ENCODE peak calls at places on chromosomes 3 and 15, in nine cellular contexts. T is vagina, B is esophagus squamous epithelium, P is tibial nerve, Q is right lobe of liver, A is H54, N is breast epithelium, G is transverse colon, Y is stomach. S is an unnamed sample.

GRCh38 chr15:40988157-40988556 is 34.9 kb downstream of the CHAC1 start:
- DNase-seq in T (no peak), B (no peak), P (no peak), Q (no peak), A (no peak), N (no peak), G (no peak), Y (no peak), S (no peak)

GRCh38 chr3:25657293-25657692 is 7.4 kb downstream of the TOP2B start:
- DNase-seq in T (no peak), B (no peak), P (no peak), Q (no peak), A (no peak), N (no peak), G (no peak), Y (no peak), S (no peak)

GRCh38 chr15:80059786-80060489 is 462 bp downstream of the ZFAND6 start:
- DNase-seq in T (no peak), B (no peak), P (no peak), Q (no peak), A (peak), N (peak), G (peak), Y (peak), S (peak)

GRCh38 chr15:46652256-46652655 is 1017.4 kb downstream of the SQOR start:
- DNase-seq in T (no peak), B (no peak), P (no peak), Q (no peak), A (no peak), N (no peak), G (no peak), Y (no peak), S (no peak)

GRCh38 chr3:84601303-84601702 is 357.5 kb upstream of the CADM2 start:
- DNase-seq in T (no peak), B (no peak), P (no peak), Q (no peak), A (no peak), N (no peak), G (no peak), Y (no peak), S (no peak)

GRCh38 chr3:15360786-15361493 is 28.6 kb upstream of the SH3BP5 start:
- DNase-seq in T (no peak), B (no peak), P (no peak), Q (no peak), A (no peak), N (no peak), G (no peak), Y (no peak), S (no peak)

GRCh38 chr15:95226835-95227234 is 995.5 kb downstream of the MCTP2 start:
- DNase-seq in T (no peak), B (no peak), P (no peak), Q (no peak), A (no peak), N (no peak), G (no peak), Y (no peak), S (no peak)

GRCh38 chr3:179933079-179933478 is 103.7 kb downstream of the PEX5L start:
- DNase-seq in T (no peak), B (no peak), P (no peak), Q (no peak), A (no peak), N (no peak), G (no peak), Y (no peak), S (no peak)

GRCh38 chr15:70964058-70964457 is 71.4 kb downstream of the LRRC49 start:
- DNase-seq in T (no peak), B (no peak), P (no peak), Q (no peak), A (no peak), N (no peak), G (no peak), Y (no peak), S (no peak)

GRCh38 chr3:8324727-8325126 is 176.9 kb upstream of the LMCD1 start:
- DNase-seq in T (no peak), B (no peak), P (no peak), Q (no peak), A (peak), N (no peak), G (peak), Y (peak), S (peak)

GRCh38 chr3:149542375-149543312 is 68.1 kb downstream of the TM4SF4 start:
- DNase-seq in T (no peak), B (no peak), P (no peak), Q (no peak), A (no peak), N (no peak), G (no peak), Y (no peak), S (no peak)

GRCh38 chr3:123194552-123194951 is 7.2 kb upstream of the SEC22A start:
- DNase-seq in T (no peak), B (no peak), P (no peak), Q (no peak), A (no peak), N (no peak), G (peak), Y (peak), S (no peak)

GRCh38 chr15:70556376-70556775 is 207.0 kb downstream of the UACA start:
- DNase-seq in T (no peak), B (no peak), P (no peak), Q (peak), A (no peak), N (peak), G (no peak), Y (peak), S (no peak)

GRCh38 chr3:171622126-171622525 is 161.9 kb upstream of the TNIK start:
- DNase-seq in T (no peak), B (no peak), P (no peak), Q (no peak), A (no peak), N (no peak), G (no peak), Y (no peak), S (no peak)

GRCh38 chr15:90435652-90436337 is 47.8 kb downstream of the IQGAP1 start:
- DNase-seq in T (no peak), B (no peak), P (no peak), Q (no peak), A (no peak), N (no peak), G (no peak), Y (no peak), S (no peak)

GRCh38 chr3:12662593-12663310 is 1.2 kb downstream of the RAF1 start:
- DNase-seq in T (no peak), B (no peak), P (no peak), Q (peak), A (no peak), N (no peak), G (peak), Y (peak), S (no peak)

GRCh38 chr3:47430606-47431005 is 45.1 kb downstream of the SCAP start:
- DNase-seq in T (peak), B (no peak), P (no peak), Q (no peak), A (no peak), N (peak), G (no peak), Y (no peak), S (no peak)

GRCh38 chr3:134636406-134636805 is 14.4 kb downstream of the KY start:
- DNase-seq in T (no peak), B (no peak), P (no peak), Q (no peak), A (no peak), N (peak), G (no peak), Y (no peak), S (no peak)
- TF ChIP-seq POLR2A in T (no peak), B (no peak), P (no peak), Q (no peak), A (no peak), N (no peak), G (no peak), Y (no peak), S (no peak)

GRCh38 chr15:101435761-101436160 is 53.7 kb downstream of the PCSK6 start:
- DNase-seq in T (no peak), B (no peak), P (no peak), Q (no peak), A (no peak), N (no peak), G (no peak), Y (no peak), S (no peak)
- TF ChIP-seq POLR2A in T (no peak), B (no peak), P (no peak), Q (no peak), A (no peak), N (no peak), G (no peak), Y (no peak), S (no peak)

GRCh38 chr3:48562367-48563095 is 1.1 kb downstream of the UCN2 start:
- DNase-seq in T (no peak), B (no peak), P (no peak), Q (peak), A (no peak), N (no peak), G (no peak), Y (no peak), S (no peak)

GRCh38 chr3:48563382-48563918 is at the start of gene UCN2:
- DNase-seq in T (no peak), B (no peak), P (no peak), Q (no peak), A (peak), N (no peak), G (no peak), Y (no peak), S (no peak)

GRCh38 chr3:48561045-48561736 is 2.4 kb downstream of the UCN2 start:
- DNase-seq in T (no peak), B (no peak), P (peak), Q (no peak), A (peak), N (peak), G (peak), Y (peak), S (peak)

GRCh38 chr3:48558446-48559134 is 2.0 kb upstream of the PFKFB4 start:
- DNase-seq in T (no peak), B (no peak), P (peak), Q (peak), A (no peak), N (no peak), G (peak), Y (no peak), S (no peak)

DNA sequence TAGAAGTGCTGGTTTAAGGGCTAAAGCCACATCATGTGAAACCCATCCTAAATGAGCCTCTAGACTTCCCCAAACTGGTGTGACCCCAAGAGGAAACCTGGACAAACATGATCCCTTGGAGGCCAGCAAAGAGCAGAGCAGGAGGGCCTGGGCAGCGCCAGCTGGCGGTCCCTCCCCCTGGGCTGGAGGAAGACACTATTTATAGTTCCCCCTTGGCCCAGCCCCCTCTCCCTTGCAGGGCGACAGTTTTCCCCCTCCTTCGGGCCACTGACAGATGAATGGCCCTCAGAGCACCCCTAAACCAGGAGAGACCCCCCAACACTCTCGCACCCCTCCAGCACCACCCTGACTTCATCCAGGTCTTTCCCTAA is 2.9 kb downstream of the UCN2 start:
- DNase-seq in T (no peak), B (no peak), P (no peak), Q (no peak), A (no peak), N (no peak), G (no peak), Y (no peak), S (no peak)
- TF ChIP-seq POLR2A in T (no peak), B (no peak), P (no peak), Q (no peak), A (no peak), N (no peak), G (no peak), Y (no peak), S (no peak)

GRCh38 chr3:31234143-31234542 is 298.6 kb upstream of the STT3B start:
- DNase-seq in T (no peak), B (no peak), P (no peak), Q (no peak), A (no peak), N (no peak), G (no peak), Y (no peak), S (no peak)
- TF ChIP-seq POLR2A in T (no peak), B (no peak), P (no peak), Q (no peak), A (no peak), N (no peak), G (no peak), Y (no peak), S (no peak)

DNA sequence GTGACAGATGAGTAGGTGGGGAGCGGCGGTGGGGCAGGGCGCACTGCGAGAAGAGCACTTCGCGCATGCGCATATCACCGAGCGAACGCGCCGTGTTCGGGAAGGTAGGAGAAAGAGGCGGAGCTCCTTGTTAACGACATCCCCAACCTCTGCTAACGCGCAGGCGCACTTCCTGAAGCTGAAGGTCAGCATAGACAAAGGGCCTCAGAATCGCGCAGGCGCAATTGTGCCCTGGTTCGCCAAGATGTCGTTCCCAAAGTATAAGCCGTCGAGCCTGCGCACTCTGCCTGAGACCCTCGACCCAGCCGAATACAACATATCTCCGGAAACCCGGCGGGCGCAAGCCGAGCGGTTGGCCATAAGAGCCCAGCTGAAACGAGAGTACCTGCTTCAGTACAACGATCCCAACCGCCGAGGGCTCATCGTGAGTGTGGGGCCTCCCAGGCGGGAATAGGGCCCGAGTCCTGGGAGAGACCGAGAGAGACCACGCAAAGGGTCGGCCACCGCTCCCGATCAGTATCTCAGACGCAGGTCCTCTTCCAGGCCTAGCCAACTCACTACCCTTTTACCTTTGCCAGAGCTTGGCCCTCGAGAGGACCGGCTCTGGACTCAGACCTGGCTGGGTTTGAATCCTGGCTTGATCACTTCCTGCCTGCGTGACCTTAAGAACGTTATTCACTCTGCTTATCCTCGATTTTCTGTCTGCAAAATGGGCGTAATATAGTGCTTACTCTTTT is at the start of gene NDUFB4:
- DNase-seq in T (peak), B (peak), P (peak), Q (peak), A (peak), N (peak), G (peak), Y (peak), S (peak)
- TF ChIP-seq POLR2A in T (peak), B (peak), P (peak), Q (peak), A (peak), N (peak), G (peak), Y (peak), S (peak)

GRCh38 chr3:43287514-43287913 is 1.2 kb downstream of the SNRK start:
- DNase-seq in T (no peak), B (no peak), P (no peak), Q (no peak), A (no peak), N (no peak), G (no peak), Y (no peak), S (no peak)
- TF ChIP-seq POLR2A in T (no peak), B (no peak), P (no peak), Q (no peak), A (no peak), N (no peak), G (no peak), Y (no peak), S (no peak)

GRCh38 chr3:45592830-45593707 is 1.5 kb upstream of the LIMD1 start:
- DNase-seq in T (no peak), B (peak), P (peak), Q (peak), A (peak), N (peak), G (peak), Y (peak), S (no peak)
- TF ChIP-seq POLR2A in T (no peak), B (no peak), P (no peak), Q (no peak), A (peak), N (no peak), G (no peak), Y (no peak), S (no peak)